ENCODE peak calls at places on chromosomes 12 and 14, in five cellular contexts. P is endothelial cell of umbilical vein, Q is fibroblast of lung, B is H1, G is astrocyte. X is an unnamed sample.

GRCh38 chr12:124332900-124333299 is 38.0 kb downstream of the RFLNA start:
- DNase-seq in P (no peak), G (no peak), B (no peak), Q (no peak), X (no peak)

GRCh38 chr14:61553730-61554641 is 141.3 kb upstream of the HIF1A start:
- DNase-seq in P (no peak), B (no peak), G (peak; percentile 98), Q (peak; percentile 97), X (no peak)

GRCh38 chr12:120260607-120261006 is 4.9 kb downstream of the PXN start:
- DNase-seq in Q (no peak), G (no peak), B (no peak), P (no peak), X (no peak)

GRCh38 chr12:50187084-50187900 is 20.1 kb upstream of the CERS5 start:
- DNase-seq in P (no peak), Q (peak; percentile 80), G (peak; percentile 95), B (no peak), X (peak; percentile 75)

GRCh38 chr14:103576371-103577024 is 13.7 kb downstream of the COA8 start:
- DNase-seq in G (peak; percentile 74), P (peak; percentile 95), Q (peak; percentile 91), B (no peak), X (peak; percentile 93)

GRCh38 chr14:74491952-74492351 is 1.2 kb downstream of the NPC2 start:
- DNase-seq in G (no peak), P (peak; percentile 26), B (no peak), Q (peak; percentile 54), X (peak; percentile 24)

GRCh38 chr14:49549881-49550280 is 36.3 kb downstream of the RPS29 start:
- DNase-seq in P (no peak), G (peak; percentile 18), B (peak; percentile 67), Q (peak; percentile 5), X (peak; percentile 21)

GRCh38 chr14:21109377-21110260 is 8.8 kb downstream of the TMEM253 start:
- DNase-seq in P (no peak), G (no peak), B (no peak), Q (no peak), X (peak; percentile 47)

GRCh38 chr14:103847954-103848719 is 762 bp upstream of the PPP1R13B start:
- DNase-seq in Q (no peak), P (no peak), B (peak; percentile 83), G (no peak), X (no peak)

GRCh38 chr12:120215357-120215735 is 14.4 kb upstream of the RPLP0 start:
- DNase-seq in Q (no peak), B (no peak), P (no peak), G (no peak), X (no peak)

GRCh38 chr14:76514599-76514998 is 138.7 kb downstream of the ESRRB start:
- DNase-seq in P (peak; percentile 16), B (no peak), G (no peak), Q (peak; percentile 4), X (peak; percentile 89)

GRCh38 chr12:53044896-53045571 is 4.8 kb upstream of the TNS2 start:
- DNase-seq in B (no peak), Q (no peak), P (no peak), G (no peak), X (no peak)

GRCh38 chr12:53743277-53744129 is 8.3 kb downstream of the CISTR start:
- DNase-seq in G (no peak), P (peak; percentile 61), B (peak; percentile 81), Q (peak; percentile 52), X (peak; percentile 76)

GRCh38 chr14:81516941-81517797 is 16.5 kb downstream of the SEL1L start:
- DNase-seq in G (peak; percentile 41), B (no peak), Q (peak; percentile 67), P (peak; percentile 35), X (no peak)

GRCh38 chr14:100664841-100665425 is 61.8 kb upstream of the DLK1 start:
- DNase-seq in G (peak; percentile 45), B (no peak), Q (peak; percentile 85), P (no peak), X (no peak)

GRCh38 chr14:42111355-42111754 is 504.7 kb downstream of the LRFN5 start:
- DNase-seq in B (no peak), P (no peak), Q (no peak), G (no peak), X (no peak)

GRCh38 chr12:46209914-46210834 is 58.7 kb downstream of the SLC38A1 start:
- DNase-seq in P (peak; percentile 85), B (no peak), G (peak; percentile 25), Q (no peak), X (peak; percentile 32)

GRCh38 chr14:23403139-23403438 is 5.0 kb downstream of the MYH6 start:
- DNase-seq in B (no peak), Q (no peak), P (no peak), G (no peak), X (no peak)

GRCh38 chr14:95562892-95563685 is 28.2 kb downstream of the GLRX5 start:
- DNase-seq in P (peak; percentile 42), Q (peak; percentile 34), G (peak; percentile 4), B (no peak), X (no peak)

GRCh38 chr14:69260246-69260978 is 454 bp downstream of the GALNT16 start:
- DNase-seq in Q (peak; percentile 25), P (peak; percentile 24), G (peak; percentile 8), B (peak; percentile 79), X (peak; percentile 30)

GRCh38 chr12:15227004-15227679 is 5.9 kb upstream of the RERG start:
- DNase-seq in Q (peak; percentile 89), G (peak; percentile 16), B (peak; percentile 51), P (peak; percentile 55), X (peak; percentile 71)

GRCh38 chr12:112809684-112810083 is 18.1 kb downstream of the RPH3A start:
- DNase-seq in G (no peak), P (no peak), B (no peak), Q (no peak), X (no peak)

GRCh38 chr12:112807452-112807851 is 15.9 kb downstream of the RPH3A start:
- DNase-seq in P (no peak), B (no peak), G (no peak), Q (no peak), X (no peak)

GRCh38 chr12:112806721-112807120 is 15.2 kb downstream of the RPH3A start:
- DNase-seq in Q (no peak), G (no peak), P (no peak), B (no peak), X (no peak)

GRCh38 chr12:112810235-112810917 is 18.8 kb downstream of the RPH3A start:
- DNase-seq in Q (no peak), G (no peak), B (no peak), P (no peak), X (no peak)

GRCh38 chr12:112808176-112808575 is 16.6 kb downstream of the RPH3A start:
- DNase-seq in B (no peak), P (no peak), Q (no peak), G (no peak), X (no peak)
- TF ChIP-seq EZH2 in B (no peak), P (no peak), Q (no peak), G (no peak), X (no peak)

DNA sequence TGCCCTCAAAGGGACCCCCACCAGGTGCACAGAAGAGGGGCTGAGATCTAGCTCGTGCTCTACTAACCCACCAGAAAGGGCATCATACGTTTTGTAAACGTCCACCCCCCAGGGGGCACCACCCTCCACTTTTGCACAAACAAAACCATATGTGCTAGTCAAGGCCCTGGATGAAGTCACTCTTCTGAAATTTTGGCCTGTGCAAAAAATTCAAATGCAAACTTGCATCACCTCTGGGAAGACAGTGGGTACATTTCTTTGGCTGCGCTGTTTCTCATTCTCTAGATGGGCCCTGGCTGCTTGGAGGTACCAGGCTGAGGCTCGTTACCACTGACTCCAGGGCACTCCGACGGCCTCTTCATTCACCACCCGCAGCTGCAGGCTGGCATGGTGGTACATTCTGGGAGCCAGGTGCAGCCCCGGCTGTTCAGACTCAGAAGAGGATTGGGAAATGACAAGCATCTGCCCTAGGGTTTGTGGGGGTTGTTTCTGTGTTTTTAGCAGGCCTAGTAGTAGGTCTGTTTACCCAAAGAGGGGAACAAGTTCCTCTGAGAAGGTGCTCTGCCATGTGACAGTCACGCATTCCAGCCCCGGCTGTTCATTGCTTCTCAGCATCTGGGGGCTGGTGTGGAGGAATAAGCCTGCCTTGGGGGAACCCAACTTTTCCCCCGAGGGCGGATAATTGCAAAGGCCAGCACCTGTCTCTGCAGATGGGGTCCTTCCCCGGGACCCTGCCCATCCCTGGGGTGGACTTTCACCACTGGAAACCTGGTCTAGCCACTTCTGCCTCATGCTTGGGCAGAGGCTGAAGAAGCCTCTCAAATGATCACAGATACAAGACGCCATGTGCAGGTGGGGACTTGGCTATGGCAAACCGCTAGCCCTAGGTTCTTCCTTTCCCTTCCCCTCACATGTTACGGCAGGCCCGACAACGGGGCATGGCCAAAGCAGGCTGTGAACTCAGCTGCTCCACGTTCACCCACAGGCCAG is 147.6 kb downstream of the DPF3 start:
- DNase-seq in G (peak; percentile 81), Q (peak; percentile 91), B (peak; percentile 33), P (no peak), X (no peak)
- TF ChIP-seq CTCF in G (peak; percentile 20), Q (peak; percentile 53), B (no peak), P (no peak), X (no peak)

DNA sequence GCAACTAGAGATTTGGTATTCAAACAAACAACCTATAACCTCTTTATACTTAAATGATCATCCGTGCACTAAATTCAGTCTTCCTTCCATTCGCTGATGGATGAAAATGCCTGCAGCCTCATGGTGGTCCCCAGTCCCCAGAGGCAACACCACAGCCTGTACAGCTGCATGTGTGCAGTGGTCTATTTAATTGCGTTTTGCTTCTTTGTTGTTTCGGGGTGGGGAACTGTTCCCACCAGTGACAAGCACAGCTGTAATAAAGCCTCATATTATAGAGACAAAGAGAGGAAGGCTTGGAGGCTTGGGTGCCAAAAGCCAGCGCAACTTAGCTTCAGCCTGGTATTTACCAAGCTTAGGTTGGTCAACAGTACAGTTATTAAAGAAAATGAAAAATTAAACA is 3.9 kb upstream of the SELPLG start:
- DNase-seq in Q (no peak), P (no peak), B (no peak), G (no peak), X (no peak)
- H3K4me1 ChIP-seq in Q (peaks cover 6% of the 10 kb centered on the region), P (peaks cover 7% of the 10 kb centered on the region), B (peaks cover 45% of the 10 kb centered on the region), G (peaks cover 23% of the 10 kb centered on the region), X (no peaks in the 10 kb centered on the region)

GRCh38 chr12:31321565-31322228 is 4.3 kb downstream of the SINHCAF start:
- DNase-seq in P (peak; percentile 53), G (peak; percentile 51), Q (peak; percentile 39), B (no peak), X (no peak)

GRCh38 chr12:31324845-31325523 is 966 bp downstream of the SINHCAF start:
- DNase-seq in P (peak; percentile 76), Q (peak; percentile 68), B (no peak), G (peak; percentile 36), X (peak; percentile 49)

GRCh38 chr12:31322651-31323248 is 3.2 kb downstream of the SINHCAF start:
- DNase-seq in P (peak; percentile 52), Q (peak; percentile 60), B (peak; percentile 17), G (peak; percentile 71), X (no peak)

GRCh38 chr12:31324116-31324844 is 1.7 kb downstream of the SINHCAF start:
- DNase-seq in P (peak; percentile 83), G (peak; percentile 71), B (peak; percentile 70), Q (peak; percentile 79), X (peak; percentile 75)

DNA sequence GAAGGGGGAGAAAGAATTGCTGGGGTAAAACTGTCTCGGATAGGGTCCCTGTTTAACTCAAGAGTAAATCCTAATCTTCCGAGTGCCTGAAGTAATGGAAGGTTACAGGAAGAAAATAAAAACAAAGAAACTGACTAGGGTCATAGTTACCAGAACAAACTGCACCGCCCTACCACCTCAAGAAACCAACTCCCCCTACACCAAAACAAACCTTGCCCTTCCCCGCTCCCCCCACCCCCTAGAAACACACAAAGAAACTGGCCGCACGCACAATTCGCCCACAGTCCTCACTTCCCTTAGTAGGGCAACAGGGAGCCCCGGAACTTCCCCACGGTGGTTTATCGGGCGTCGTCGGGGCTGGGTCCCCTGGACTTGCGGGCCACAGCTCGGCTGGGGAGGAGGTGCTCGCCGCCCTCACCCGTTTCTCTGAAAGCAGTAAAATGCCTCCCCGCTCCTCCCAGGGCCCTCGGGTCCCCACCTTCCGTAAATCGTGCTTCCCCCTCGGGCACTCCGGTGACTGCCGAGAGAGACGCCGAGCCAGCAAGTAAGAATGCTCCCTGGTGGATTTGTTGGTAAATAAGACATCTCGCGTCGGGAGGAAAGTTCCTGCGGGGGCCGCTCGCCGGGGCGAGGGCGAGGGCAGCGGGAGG is 2.4 kb downstream of the SINHCAF start:
- DNase-seq in B (peak; percentile 67), Q (peak; percentile 21), P (peak; percentile 36), G (no peak), X (peak; percentile 60)
- TF ChIP-seq EZH2 in B (no peak), Q (no peak), P (no peak), G (no peak), X (no peak)